ENCODE peak calls at places on chromosomes 13 and 19, in six cellular contexts. K is esophagus squamous epithelium, A is IMR-90, D is fibroblast of lung, T is AG04450, X is neural progenitor cell. I is an unnamed sample.
A peak's percentile ranks its signal among the peaks of the same experiment; 100 is the strongest.

GRCh38 chr19:38538793-38539528 is 78.8 kb downstream of the MAP4K1 start:
- DNase-seq in K (no peak), A (no peak), D (peak; percentile 7), T (no peak), X (no peak), I (peak; percentile 15)

GRCh38 chr19:27522223-27522622 is 1690.7 kb downstream of the UQCRFS1 start:
- DNase-seq in K (no peak), A (no peak), D (no peak), T (no peak), X (no peak), I (no peak)

GRCh38 chr13:27054760-27055159 is 116.9 kb downstream of the USP12 start:
- DNase-seq in K (no peak), A (no peak), D (no peak), T (no peak), X (no peak), I (no peak)

GRCh38 chr19:46431824-46432223 is 3.1 kb upstream of the PNMA8C start:
- DNase-seq in K (no peak), A (no peak), D (no peak), T (no peak), X (no peak), I (no peak)

GRCh38 chr13:58953638-58954037 is 1210.1 kb downstream of the DIAPH3 start:
- DNase-seq in K (no peak), A (no peak), D (peak; percentile 58), T (no peak), X (no peak), I (no peak)

GRCh38 chr13:42056146-42056545 is 7.7 kb downstream of the DGKH start:
- DNase-seq in K (no peak), A (no peak), D (no peak), T (no peak), X (no peak), I (no peak)

GRCh38 chr13:91659583-91660415 is 261.4 kb downstream of the GPC5 start:
- DNase-seq in K (no peak), A (no peak), D (no peak), T (no peak), X (no peak), I (no peak)

GRCh38 chr19:41501854-41502253 is 58.9 kb downstream of the ERICH4 start:
- DNase-seq in K (no peak), A (no peak), D (no peak), T (no peak), X (no peak), I (no peak)

GRCh38 chr13:53124568-53125094 is 96.0 kb downstream of the OLFM4 start:
- DNase-seq in K (no peak), A (no peak), D (no peak), T (no peak), X (no peak), I (no peak)

GRCh38 chr13:66216723-66217122 is 1013.4 kb downstream of the PCDH9 start:
- DNase-seq in K (no peak), A (no peak), D (no peak), T (no peak), X (no peak), I (no peak)

GRCh38 chr19:14141041-14141440 is 4.7 kb upstream of the ASF1B start:
- DNase-seq in K (no peak), A (no peak), D (no peak), T (no peak), X (no peak), I (no peak)

GRCh38 chr13:29522044-29522685 is 73.3 kb downstream of the SLC7A1 start:
- DNase-seq in K (no peak), A (peak; percentile 61), D (peak; percentile 91), T (no peak), X (no peak), I (no peak)
- H3K4me3 ChIP-seq in K (no peak overlapping the region), A (no peak overlapping the region), D (no peak overlapping the region), T (no peak overlapping the region), X (no peak overlapping the region), I (no peak overlapping the region)

GRCh38 chr13:24985102-24985501 is 110.8 kb upstream of the PABPC3 start:
- DNase-seq in K (no peak), A (no peak), D (no peak), T (no peak), X (peak; percentile 42), I (no peak)
- TF ChIP-seq CTCF in K (no peak), A (no peak), D (no peak), T (no peak), X (peak; percentile 47), I (no peak)

DNA sequence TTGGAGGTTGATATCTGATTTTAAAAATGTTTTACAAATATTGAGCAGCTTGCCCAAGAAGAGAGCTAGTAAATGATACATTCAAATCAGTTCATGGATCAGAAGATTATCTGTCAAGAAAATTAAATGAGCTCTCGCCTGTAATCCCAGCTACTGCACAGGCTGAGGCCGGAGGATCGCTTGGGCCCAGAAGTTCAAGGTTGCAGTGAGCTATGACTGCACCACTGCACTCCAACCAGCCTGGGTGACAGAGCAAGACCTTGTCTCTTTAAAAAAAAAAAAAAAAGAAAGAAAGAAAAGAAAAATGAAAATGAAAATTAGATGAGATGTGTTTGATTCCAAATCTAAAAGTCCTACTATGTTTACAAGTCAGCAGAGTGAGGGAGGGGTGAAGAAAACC is 2.4 kb downstream of the SPART start:
- DNase-seq in K (no peak), A (no peak), D (no peak), T (no peak), X (no peak), I (no peak)
- H3K4me3 ChIP-seq in K (no peak overlapping the region), A (no peak overlapping the region), D (peak overlapping the region; percentile 74), T (peak overlapping the region; percentile 83), X (no peak overlapping the region), I (no peak overlapping the region)

DNA sequence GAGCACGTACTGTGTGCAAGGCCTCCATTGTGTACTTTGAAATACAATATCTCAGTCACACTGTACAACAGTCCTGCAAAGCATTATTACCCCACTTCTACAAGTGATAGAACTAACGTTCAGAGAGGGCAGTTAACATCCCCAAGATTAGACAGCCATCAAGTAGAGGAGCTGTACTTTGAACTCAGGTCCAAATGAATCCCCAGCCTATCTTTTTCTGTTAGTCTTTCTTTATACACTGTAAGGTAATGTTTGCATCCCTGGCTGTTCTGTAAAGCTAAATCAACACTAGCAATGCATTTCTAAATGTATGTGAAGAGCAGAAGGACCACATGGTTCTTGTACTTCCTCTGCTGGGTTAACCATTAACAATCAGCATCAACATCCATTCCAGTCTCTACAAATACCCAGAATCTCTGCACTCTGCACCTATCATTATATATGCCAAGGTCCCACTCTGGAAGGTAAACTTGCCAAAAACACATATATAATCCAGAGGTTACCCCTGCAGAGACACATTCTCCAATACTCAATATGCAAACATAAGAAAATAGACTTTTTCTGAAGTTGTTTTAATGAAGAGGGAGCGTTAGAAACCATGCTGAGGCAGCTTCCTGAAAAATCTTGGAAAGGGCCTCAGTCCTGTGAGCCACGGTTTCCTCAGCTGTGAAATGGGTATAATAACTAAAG is 182.3 kb downstream of the MZT1 start:
- DNase-seq in K (no peak), A (no peak), D (no peak), T (no peak), X (no peak), I (no peak)
- TF ChIP-seq CTCF in K (no peak), A (no peak), D (no peak), T (no peak), X (no peak), I (no peak)

GRCh38 chr19:49442793-49443365 is 1.6 kb upstream of the SLC17A7 start:
- DNase-seq in K (peak; percentile 39), A (peak; percentile 73), D (peak; percentile 78), T (peak; percentile 44), X (peak; percentile 99), I (peak; percentile 77)

GRCh38 chr19:49443366-49444099 is 2.2 kb upstream of the SLC17A7 start:
- DNase-seq in K (peak; percentile 68), A (peak; percentile 92), D (peak; percentile 92), T (peak; percentile 87), X (peak; percentile 99), I (peak; percentile 78)

GRCh38 chr19:49441960-49442350 is 628 bp upstream of the SLC17A7 start:
- DNase-seq in K (no peak), A (no peak), D (no peak), T (no peak), X (no peak), I (no peak)

GRCh38 chr19:49441210-49441959 is at the start of gene SLC17A7:
- DNase-seq in K (no peak), A (no peak), D (no peak), T (no peak), X (peak; percentile 86), I (no peak)

GRCh38 chr19:49442354-49442753 is 1.0 kb upstream of the SLC17A7 start:
- DNase-seq in K (no peak), A (no peak), D (no peak), T (no peak), X (peak; percentile 67), I (no peak)
- H3K4me3 ChIP-seq in K (peak overlapping the region; percentile 75), A (no peak overlapping the region), D (no peak overlapping the region), T (peak overlapping the region; percentile 68), X (peak overlapping the region; percentile 43), I (peak overlapping the region; percentile 71)